ENCODE peak calls at places on chromosome 1, in four cellular contexts. O is bronchial epithelial cell, T is globus pallidus, X is tibial artery. J is an unnamed sample.

GRCh38 chr1:41622402-41622801 is 137.9 kb upstream of the EDN2 start:
- DNase-seq in O (no peak), T (no peak), X (no peak), J (no peak)

GRCh38 chr1:24060482-24060881 is 51.5 kb downstream of the MYOM3 start:
- DNase-seq in T (no peak), O (no peak), X (no peak), J (no peak)

GRCh38 chr1:844472-845026 is 79.2 kb upstream of the SAMD11 start:
- DNase-seq in T (no peak), X (no peak), O (no peak), J (no peak)

GRCh38 chr1:245177071-245177900 is 22.5 kb downstream of the KIF26B start:
- DNase-seq in X (no peak), O (no peak), T (no peak), J (no peak)

GRCh38 chr1:211474426-211474825 is 17.5 kb downstream of the RD3 start:
- DNase-seq in O (no peak), T (no peak), X (no peak), J (no peak)

GRCh38 chr1:26574690-26575349 is 45.3 kb downstream of the RPS6KA1 start:
- DNase-seq in X (no peak), T (peak), O (no peak), J (no peak)

GRCh38 chr1:161885013-161885412 is 118.9 kb downstream of the ATF6 start:
- DNase-seq in O (peak), X (no peak), T (no peak), J (no peak)

GRCh38 chr1:204405988-204406387 is 5.6 kb downstream of the PPP1R15B start:
- DNase-seq in O (no peak), X (no peak), T (no peak), J (no peak)